ENCODE peak calls at places on chromosome 13, in four cellular contexts. H is lower leg skin; Z is tibial artery; W is stimulated activated CD4-positive, alpha-beta T cell treated with anti-CD3 and anti-CD28 coated beads, Interleukin-4, amount 100 ng/mL, for 24 hours. U is an unnamed sample.
A peak's percentile ranks its signal among the peaks of the same experiment; 100 is the strongest.

GRCh38 chr13:39616087-39616694 is 13.2 kb upstream of the LHFPL6 start:
- DNase-seq in H (peak; percentile 38), Z (no peak), W (peak; percentile 53), U (no peak)

GRCh38 chr13:74084375-74084902 is 49.8 kb downstream of the KLF12 start:
- DNase-seq in H (no peak), Z (no peak), W (no peak), U (no peak)

GRCh38 chr13:97889803-97890202 is 63.7 kb upstream of the IPO5 start:
- DNase-seq in H (peak; percentile 16), Z (no peak), W (no peak), U (no peak)

GRCh38 chr13:99425485-99426341 is 75.6 kb upstream of the TM9SF2 start:
- DNase-seq in H (no peak), Z (no peak), W (peak; percentile 42), U (no peak)

GRCh38 chr13:38981096-38981495 is 9.5 kb downstream of the STOML3 start:
- DNase-seq in H (no peak), Z (no peak), W (no peak), U (no peak)

GRCh38 chr13:44414771-44415170 is 41.1 kb downstream of the SERP2 start:
- DNase-seq in H (no peak), Z (no peak), W (no peak), U (no peak)

GRCh38 chr13:30371649-30372265 is 50.5 kb upstream of the UBE2L5 start:
- DNase-seq in H (no peak), Z (peak; percentile 63), W (peak; percentile 54), U (no peak)

GRCh38 chr13:102235689-102236088 is 166.2 kb downstream of the FGF14 start:
- DNase-seq in H (no peak), Z (no peak), W (no peak), U (no peak)

GRCh38 chr13:22161871-22162270 is 491.0 kb downstream of the FGF9 start:
- DNase-seq in H (no peak), Z (no peak), W (no peak), U (no peak)

GRCh38 chr13:75541287-75541686 is 3.6 kb upstream of the COMMD6 start:
- DNase-seq in H (no peak), Z (no peak), W (no peak), U (no peak)

GRCh38 chr13:27619711-27620376 is 485 bp downstream of the LNX2 start:
- DNase-seq in H (no peak), Z (peak; percentile 76), W (peak; percentile 37), U (peak; percentile 66)

GRCh38 chr13:112060899-112061366 is 6.0 kb upstream of the SOX1 start:
- DNase-seq in H (no peak), Z (no peak), W (no peak), U (no peak)